ENCODE peak calls at places on chromosomes 7 and 10, in five cellular contexts. One of them, this sample, is unnamed.

GRCh38 chr7:101340379-101340778 is 18.8 kb upstream of the IFT22 start:
- DNase-seq in activated T-helper 1 cell treated with anti-CD3 and anti-CD28 coated beads, Interleukin-2, amount 50 U/mL, for 16 hours: no peak
- DNase-seq in activated T-cell treated with anti-CD3 and anti-CD28 coated beads, Interleukin-2, amount 50 U/mL, for 1 hour: no peak
- DNase-seq in esophagus squamous epithelium: no peak
- DNase-seq in germinal center: no peak
- DNase-seq in this sample: no peak

GRCh38 chr10:72008096-72008933 is 44.1 kb downstream of the CHST3 start:
- DNase-seq in activated T-helper 1 cell treated with anti-CD3 and anti-CD28 coated beads, Interleukin-2, amount 50 U/mL, for 16 hours: no peak
- DNase-seq in activated T-cell treated with anti-CD3 and anti-CD28 coated beads, Interleukin-2, amount 50 U/mL, for 1 hour: no peak
- DNase-seq in esophagus squamous epithelium: no peak
- DNase-seq in germinal center: no peak
- DNase-seq in this sample: no peak

GRCh38 chr10:22874189-22874854 is 53.5 kb upstream of the ARMC3 start:
- DNase-seq in activated T-helper 1 cell treated with anti-CD3 and anti-CD28 coated beads, Interleukin-2, amount 50 U/mL, for 16 hours: no peak
- DNase-seq in activated T-cell treated with anti-CD3 and anti-CD28 coated beads, Interleukin-2, amount 50 U/mL, for 1 hour: no peak
- DNase-seq in esophagus squamous epithelium: no peak
- DNase-seq in germinal center: no peak
- DNase-seq in this sample: no peak

GRCh38 chr10:124701038-124701365 is 43.2 kb downstream of the FAM53B start:
- DNase-seq in activated T-helper 1 cell treated with anti-CD3 and anti-CD28 coated beads, Interleukin-2, amount 50 U/mL, for 16 hours: no peak
- DNase-seq in activated T-cell treated with anti-CD3 and anti-CD28 coated beads, Interleukin-2, amount 50 U/mL, for 1 hour: no peak
- DNase-seq in esophagus squamous epithelium: no peak
- DNase-seq in germinal center: no peak
- DNase-seq in this sample: peak

GRCh38 chr10:78362406-78363022 is 328.9 kb downstream of the RPS24 start:
- DNase-seq in activated T-helper 1 cell treated with anti-CD3 and anti-CD28 coated beads, Interleukin-2, amount 50 U/mL, for 16 hours: no peak
- DNase-seq in activated T-cell treated with anti-CD3 and anti-CD28 coated beads, Interleukin-2, amount 50 U/mL, for 1 hour: no peak
- DNase-seq in esophagus squamous epithelium: no peak
- DNase-seq in germinal center: no peak
- DNase-seq in this sample: no peak

GRCh38 chr10:114708717-114709352 is 50.8 kb upstream of the ABLIM1 start:
- DNase-seq in activated T-helper 1 cell treated with anti-CD3 and anti-CD28 coated beads, Interleukin-2, amount 50 U/mL, for 16 hours: no peak
- DNase-seq in activated T-cell treated with anti-CD3 and anti-CD28 coated beads, Interleukin-2, amount 50 U/mL, for 1 hour: no peak
- DNase-seq in esophagus squamous epithelium: no peak
- DNase-seq in germinal center: no peak
- DNase-seq in this sample: no peak

GRCh38 chr7:3217166-3217565 is 83.9 kb upstream of the SDK1 start:
- DNase-seq in activated T-helper 1 cell treated with anti-CD3 and anti-CD28 coated beads, Interleukin-2, amount 50 U/mL, for 16 hours: no peak
- DNase-seq in activated T-cell treated with anti-CD3 and anti-CD28 coated beads, Interleukin-2, amount 50 U/mL, for 1 hour: no peak
- DNase-seq in esophagus squamous epithelium: no peak
- DNase-seq in germinal center: no peak
- DNase-seq in this sample: no peak

GRCh38 chr10:4916086-4916716 is 47.0 kb upstream of the AKR1C1 start:
- DNase-seq in activated T-helper 1 cell treated with anti-CD3 and anti-CD28 coated beads, Interleukin-2, amount 50 U/mL, for 16 hours: no peak
- DNase-seq in activated T-cell treated with anti-CD3 and anti-CD28 coated beads, Interleukin-2, amount 50 U/mL, for 1 hour: no peak
- DNase-seq in esophagus squamous epithelium: no peak
- DNase-seq in germinal center: no peak
- DNase-seq in this sample: no peak

GRCh38 chr7:128055668-128056067 is 24.4 kb upstream of the LRRC4 start:
- DNase-seq in activated T-helper 1 cell treated with anti-CD3 and anti-CD28 coated beads, Interleukin-2, amount 50 U/mL, for 16 hours: no peak
- DNase-seq in activated T-cell treated with anti-CD3 and anti-CD28 coated beads, Interleukin-2, amount 50 U/mL, for 1 hour: no peak
- DNase-seq in esophagus squamous epithelium: no peak
- DNase-seq in germinal center: no peak
- DNase-seq in this sample: no peak

GRCh38 chr7:87398441-87398840 is 53.0 kb downstream of the CROT start:
- DNase-seq in activated T-helper 1 cell treated with anti-CD3 and anti-CD28 coated beads, Interleukin-2, amount 50 U/mL, for 16 hours: no peak
- DNase-seq in activated T-cell treated with anti-CD3 and anti-CD28 coated beads, Interleukin-2, amount 50 U/mL, for 1 hour: no peak
- DNase-seq in esophagus squamous epithelium: no peak
- DNase-seq in germinal center: no peak
- DNase-seq in this sample: no peak

GRCh38 chr7:25014735-25015134 is 34.8 kb upstream of the OSBPL3 start:
- DNase-seq in activated T-helper 1 cell treated with anti-CD3 and anti-CD28 coated beads, Interleukin-2, amount 50 U/mL, for 16 hours: no peak
- DNase-seq in activated T-cell treated with anti-CD3 and anti-CD28 coated beads, Interleukin-2, amount 50 U/mL, for 1 hour: no peak
- DNase-seq in esophagus squamous epithelium: no peak
- DNase-seq in germinal center: no peak
- DNase-seq in this sample: no peak

GRCh38 chr7:117871778-117872538 is 1.3 kb downstream of the CTTNBP2 start:
- DNase-seq in activated T-helper 1 cell treated with anti-CD3 and anti-CD28 coated beads, Interleukin-2, amount 50 U/mL, for 16 hours: no peak
- DNase-seq in activated T-cell treated with anti-CD3 and anti-CD28 coated beads, Interleukin-2, amount 50 U/mL, for 1 hour: no peak
- DNase-seq in esophagus squamous epithelium: no peak
- DNase-seq in germinal center: no peak
- DNase-seq in this sample: no peak

GRCh38 chr7:140060243-140060630 is 2.5 kb downstream of the PARP12 start:
- DNase-seq in activated T-helper 1 cell treated with anti-CD3 and anti-CD28 coated beads, Interleukin-2, amount 50 U/mL, for 16 hours: no peak
- DNase-seq in activated T-cell treated with anti-CD3 and anti-CD28 coated beads, Interleukin-2, amount 50 U/mL, for 1 hour: no peak
- DNase-seq in esophagus squamous epithelium: no peak
- DNase-seq in germinal center: no peak
- DNase-seq in this sample: no peak

GRCh38 chr10:124231188-124232135 is 138.1 kb upstream of the CHST15 start:
- DNase-seq in activated T-helper 1 cell treated with anti-CD3 and anti-CD28 coated beads, Interleukin-2, amount 50 U/mL, for 16 hours: peak
- DNase-seq in activated T-cell treated with anti-CD3 and anti-CD28 coated beads, Interleukin-2, amount 50 U/mL, for 1 hour: no peak
- DNase-seq in esophagus squamous epithelium: no peak
- DNase-seq in germinal center: peak
- DNase-seq in this sample: no peak

GRCh38 chr7:154899893-154900292 is 103.0 kb downstream of the PAXIP1 start:
- DNase-seq in activated T-helper 1 cell treated with anti-CD3 and anti-CD28 coated beads, Interleukin-2, amount 50 U/mL, for 16 hours: no peak
- DNase-seq in activated T-cell treated with anti-CD3 and anti-CD28 coated beads, Interleukin-2, amount 50 U/mL, for 1 hour: no peak
- DNase-seq in esophagus squamous epithelium: no peak
- DNase-seq in germinal center: no peak
- DNase-seq in this sample: no peak

GRCh38 chr10:75395171-75395954 is 6.2 kb downstream of the ZNF503 start:
- DNase-seq in activated T-helper 1 cell treated with anti-CD3 and anti-CD28 coated beads, Interleukin-2, amount 50 U/mL, for 16 hours: no peak
- DNase-seq in activated T-cell treated with anti-CD3 and anti-CD28 coated beads, Interleukin-2, amount 50 U/mL, for 1 hour: no peak
- DNase-seq in esophagus squamous epithelium: no peak
- DNase-seq in germinal center: peak
- DNase-seq in this sample: no peak

GRCh38 chr10:34504534-34504933 is 310.6 kb downstream of the PARD3 start:
- DNase-seq in activated T-helper 1 cell treated with anti-CD3 and anti-CD28 coated beads, Interleukin-2, amount 50 U/mL, for 16 hours: no peak
- DNase-seq in activated T-cell treated with anti-CD3 and anti-CD28 coated beads, Interleukin-2, amount 50 U/mL, for 1 hour: no peak
- DNase-seq in esophagus squamous epithelium: no peak
- DNase-seq in germinal center: no peak
- DNase-seq in this sample: no peak